ENCODE peak calls at places on chromosome 19, in five cellular contexts. K is activated B cell treated with CpG ODN at 0.5 μM for 24 hours, D is suprapubic skin, Y is body of pancreas, X is mesothelial cell of epicardium. W is an unnamed sample.

GRCh38 chr19:45632468-45633196 is 6.6 kb downstream of the EML2 start:
- DNase-seq in Y (peak), K (peak), X (peak), D (peak), W (peak)

GRCh38 chr19:16071072-16071691 is 5.1 kb upstream of the TPM4 start:
- DNase-seq in D (no peak), K (no peak), Y (no peak), X (no peak), W (no peak)

GRCh38 chr19:34359954-34360315 is 5.1 kb upstream of the GPI start:
- DNase-seq in K (no peak), X (no peak), Y (no peak), D (no peak), W (no peak)

GRCh38 chr19:55483681-55484361 is 1.2 kb upstream of the NAT14 start:
- DNase-seq in D (peak), X (no peak), K (no peak), Y (no peak), W (no peak)

GRCh38 chr19:2982983-2983350 is 5.6 kb downstream of the TLE6 start:
- DNase-seq in X (no peak), D (peak), K (no peak), Y (peak), W (no peak)

GRCh38 chr19:36009220-36009619 is 607 bp upstream of the SYNE4 start:
- DNase-seq in X (peak), D (peak), K (peak), Y (peak), W (peak)

GRCh38 chr19:57351867-57352266 is 796 bp downstream of the ZNF304 start:
- DNase-seq in X (no peak), D (no peak), Y (no peak), K (no peak), W (no peak)

GRCh38 chr19:46067691-46068090 is 26.9 kb upstream of the IGFL4 start:
- DNase-seq in K (no peak), X (no peak), Y (no peak), D (no peak), W (no peak)

GRCh38 chr19:38263696-38264485 is 482 bp upstream of the SPINT2 start:
- DNase-seq in X (peak), Y (peak), D (no peak), K (peak), W (no peak)

GRCh38 chr19:34676697-34677385 is at the start of gene SCGB2B2:
- DNase-seq in D (no peak), X (no peak), Y (no peak), K (no peak), W (peak)

GRCh38 chr19:11482384-11483050 is 1.7 kb upstream of the ELAVL3 start:
- DNase-seq in K (peak), D (peak), Y (peak), X (peak), W (peak)

GRCh38 chr19:28827382-28827781 is 385.6 kb downstream of the UQCRFS1 start:
- DNase-seq in D (no peak), K (no peak), Y (no peak), X (no peak), W (no peak)

GRCh38 chr19:35973487-35973886 is 21.5 kb upstream of the SDHAF1 start:
- DNase-seq in Y (no peak), K (no peak), X (no peak), D (no peak), W (no peak)

GRCh38 chr19:6233051-6233826 is 46.5 kb downstream of the MLLT1 start:
- DNase-seq in D (peak), Y (peak), X (no peak), K (no peak), W (no peak)

GRCh38 chr19:40347476-40348124 is 597 bp downstream of the C19orf47 start:
- DNase-seq in D (no peak), K (no peak), Y (no peak), X (no peak), W (no peak)

GRCh38 chr19:16016226-16017137 is 59.8 kb upstream of the TPM4 start:
- DNase-seq in K (no peak), Y (no peak), X (no peak), D (no peak), W (no peak)

GRCh38 chr19:29022599-29022998 is 190.4 kb downstream of the UQCRFS1 start:
- DNase-seq in X (no peak), Y (no peak), D (no peak), K (no peak), W (no peak)

GRCh38 chr19:47703301-47703700 is 9.9 kb upstream of the EHD2 start:
- DNase-seq in Y (no peak), X (no peak), K (no peak), D (no peak), W (peak)

GRCh38 chr19:23190341-23190740 is 59.9 kb downstream of the ZNF724 start:
- DNase-seq in X (no peak), D (no peak), K (no peak), Y (no peak), W (no peak)

GRCh38 chr19:37506387-37507166 is at the start of gene ZNF793:
- DNase-seq in Y (peak), D (peak), K (peak), X (peak), W (peak)

GRCh38 chr19:3115916-3116602 is 19.8 kb upstream of the GNA15 start:
- DNase-seq in K (no peak), Y (no peak), D (no peak), X (no peak), W (no peak)

GRCh38 chr19:55131421-55131820 is 14.0 kb upstream of the PPP1R12C start:
- DNase-seq in X (no peak), K (no peak), Y (no peak), D (no peak), W (no peak)

GRCh38 chr19:54310543-54310942 is 2.4 kb downstream of the LILRA5 start:
- DNase-seq in K (no peak), Y (no peak), X (no peak), D (no peak), W (no peak)

GRCh38 chr19:11337080-11337479 is 2.4 kb downstream of the RAB3D start:
- DNase-seq in Y (no peak), X (no peak), K (no peak), D (no peak), W (no peak)

GRCh38 chr19:16078311-16078758 is 2.0 kb downstream of the TPM4 start:
- DNase-seq in D (peak), X (no peak), K (no peak), Y (peak), W (no peak)

GRCh38 chr19:14019100-14019499 is 8.8 kb upstream of the RLN3 start:
- DNase-seq in Y (no peak), X (no peak), D (no peak), K (no peak), W (no peak)

GRCh38 chr19:5621311-5621944 is 1.1 kb downstream of the SAFB2 start:
- DNase-seq in Y (no peak), X (no peak), K (no peak), D (no peak), W (no peak)

GRCh38 chr19:15223649-15224371 is 8.4 kb downstream of the EPHX3 start:
- DNase-seq in X (no peak), Y (no peak), D (no peak), K (no peak), W (no peak)

GRCh38 chr19:18021121-18021755 is 13.3 kb downstream of the ARRDC2 start:
- DNase-seq in D (peak), Y (peak), X (no peak), K (peak), W (no peak)

GRCh38 chr19:10126213-10126639 is 6.5 kb upstream of the EIF3G start:
- DNase-seq in K (no peak), D (no peak), Y (no peak), X (no peak), W (no peak)

GRCh38 chr19:55005684-55006488 is 32.2 kb downstream of the GP6 start:
- DNase-seq in X (peak), K (peak), D (no peak), Y (peak), W (no peak)

GRCh38 chr19:46635920-46636761 is at the start of gene GNG8:
- DNase-seq in K (peak), D (no peak), X (no peak), Y (no peak), W (no peak)

GRCh38 chr19:16067205-16067938 is 8.9 kb upstream of the TPM4 start:
- DNase-seq in D (peak), Y (peak), K (no peak), X (no peak), W (no peak)

GRCh38 chr19:45128109-45128508 is 32.7 kb downstream of the NKPD1 start:
- DNase-seq in X (no peak), Y (no peak), K (no peak), D (no peak), W (no peak)

GRCh38 chr19:10011974-10012373 is 1.3 kb upstream of the RDH8 start:
- DNase-seq in K (no peak), X (no peak), Y (no peak), D (no peak), W (no peak)

DNA sequence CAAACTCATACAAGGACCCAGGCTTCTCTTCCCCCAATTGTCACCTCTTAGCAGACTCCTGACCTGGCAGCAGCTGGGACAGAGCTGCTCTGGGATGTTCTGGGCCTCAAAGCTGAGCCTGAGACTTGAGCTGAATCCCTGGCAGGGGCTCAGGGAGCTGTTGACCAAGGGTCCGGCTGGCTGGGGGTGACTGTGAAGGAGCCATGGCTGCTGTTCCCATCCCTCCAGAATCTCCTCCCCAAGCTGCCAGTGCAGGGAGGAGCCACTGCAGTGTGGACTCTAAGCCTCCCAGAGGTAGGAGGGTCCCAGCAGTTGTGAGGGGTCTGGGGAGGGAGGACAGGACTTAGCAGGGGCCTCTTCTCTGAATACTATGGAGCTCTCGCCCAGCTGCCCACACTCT is 2.2 kb downstream of the SIGLEC6 start:
- DNase-seq in Y (no peak), D (no peak), K (no peak), X (no peak), W (no peak)
- TF ChIP-seq CTCF in Y (no peak), D (no peak), K (no peak), X (no peak), W (no peak)

GRCh38 chr19:41691268-41691970 is 3.3 kb upstream of the CEACAM7 start:
- DNase-seq in X (no peak), D (no peak), Y (peak), K (no peak), W (no peak)
- TF ChIP-seq CTCF in X (no peak), D (peak), Y (peak), K (no peak), W (peak)

DNA sequence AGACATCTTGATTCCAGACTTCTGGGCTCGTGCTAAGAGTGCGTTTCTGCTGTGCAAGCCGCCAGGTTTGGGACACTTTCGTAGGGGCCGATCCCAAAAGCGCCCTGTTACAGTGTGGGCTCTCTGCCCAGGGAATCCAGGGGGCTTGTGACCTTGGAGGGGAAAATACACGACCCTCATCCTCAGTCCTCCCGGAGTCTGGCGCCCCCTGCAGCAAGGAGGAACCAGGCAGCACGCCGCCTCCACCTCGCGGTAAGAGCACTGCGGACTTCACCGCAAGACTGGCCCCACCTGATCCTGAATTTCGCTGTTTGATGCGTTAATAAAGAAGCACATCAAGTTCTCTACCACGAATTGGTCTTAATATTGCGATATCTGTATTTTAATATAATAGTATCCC is 5.2 kb downstream of the POLRMT start:
- DNase-seq in K (no peak), X (no peak), D (no peak), Y (no peak), W (peak)
- TF ChIP-seq CTCF in K (no peak), X (no peak), D (peak), Y (no peak), W (peak)

GRCh38 chr19:1354496-1355257 is 29.0 kb upstream of the NDUFS7 start:
- DNase-seq in K (peak), D (peak), X (peak), Y (peak), W (peak)
- TF ChIP-seq CTCF in K (no peak), D (no peak), X (no peak), Y (no peak), W (no peak)

GRCh38 chr19:1783354-1783753 is 28.7 kb downstream of the ATP8B3 start:
- DNase-seq in K (no peak), X (no peak), D (no peak), Y (no peak), W (no peak)

GRCh38 chr19:1782501-1782900 is 29.2 kb downstream of the ONECUT3 start:
- DNase-seq in K (no peak), X (no peak), Y (no peak), D (no peak), W (no peak)

GRCh38 chr19:1777149-1777548 is 23.8 kb downstream of the ONECUT3 start:
- DNase-seq in D (no peak), K (no peak), Y (no peak), X (no peak), W (no peak)

GRCh38 chr19:1779604-1779973 is 26.3 kb downstream of the ONECUT3 start:
- DNase-seq in K (no peak), Y (no peak), D (no peak), X (no peak), W (no peak)

DNA sequence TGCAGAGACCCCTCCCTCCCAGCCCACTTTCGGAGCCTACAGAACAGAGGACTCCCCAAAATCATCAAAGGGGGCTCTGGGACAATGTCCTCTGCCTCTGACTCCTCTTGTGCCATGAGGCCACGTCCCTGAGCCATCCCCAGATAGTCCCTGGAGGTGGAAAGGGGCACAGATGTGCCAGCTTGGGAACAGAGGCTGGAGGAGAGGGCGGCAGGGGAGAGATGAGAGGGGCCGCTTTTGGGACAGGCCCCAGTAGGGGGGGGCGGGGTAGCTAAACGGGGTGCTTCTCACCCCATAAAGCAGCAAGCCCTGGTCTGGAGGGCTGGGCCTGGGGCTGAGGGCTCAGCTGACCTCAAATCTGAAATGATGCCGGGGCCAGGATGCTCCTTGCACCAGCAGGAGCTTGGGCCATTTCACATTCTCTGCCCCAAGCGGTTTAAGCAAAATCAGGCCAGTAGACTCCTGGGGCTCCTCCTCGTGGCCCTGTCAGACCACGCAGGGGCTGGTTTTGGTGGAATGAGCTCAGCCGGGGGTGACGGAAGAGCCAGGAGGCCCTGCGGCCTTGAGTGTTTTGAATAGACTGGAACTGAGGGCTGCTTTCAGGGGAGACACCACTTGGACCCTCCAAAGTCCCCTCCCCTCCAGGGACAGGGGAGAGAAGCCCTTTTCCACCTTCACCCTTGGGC is 27.1 kb downstream of the ONECUT3 start:
- DNase-seq in K (no peak), Y (no peak), D (no peak), X (no peak), W (no peak)
- TF ChIP-seq CTCF in K (no peak), Y (no peak), D (no peak), X (no peak), W (no peak)

W was measured in D721Med.